ENCODE peak calls at places on chromosomes 7 and 10, in six cellular contexts. U is CD8-positive, alpha-beta memory T cell; P is brain microvascular endothelial cell; S is neural progenitor cell; B is GM12878; F is colonic mucosa. A is an unnamed sample.

GRCh38 chr7:91030680-91031079 is 233.6 kb upstream of the FZD1 start:
- DNase-seq in B (no peak), F (no peak), P (no peak), U (no peak), S (no peak), A (no peak)

GRCh38 chr7:91553410-91553895 is 289.2 kb downstream of the FZD1 start:
- DNase-seq in P (no peak), F (no peak), B (no peak), S (no peak), U (no peak), A (no peak)

GRCh38 chr7:73526892-73527821 is 5.1 kb upstream of the BAZ1B start:
- DNase-seq in U (no peak), B (no peak), S (peak), P (no peak), F (no peak), A (peak)

GRCh38 chr10:113175756-113176651 is 226.0 kb downstream of the TCF7L2 start:
- DNase-seq in U (no peak), S (peak), P (no peak), F (no peak), B (no peak), A (no peak)

GRCh38 chr7:82109288-82109687 is 334.3 kb downstream of the CACNA2D1 start:
- DNase-seq in B (no peak), S (no peak), U (no peak), P (peak), F (no peak), A (no peak)

GRCh38 chr10:31134303-31134928 is 102.8 kb upstream of the ZNF438 start:
- DNase-seq in B (peak), U (no peak), F (no peak), S (no peak), P (peak), A (no peak)

GRCh38 chr7:155276800-155277375 is 20.8 kb upstream of the INSIG1 start:
- DNase-seq in B (no peak), F (no peak), S (no peak), U (no peak), P (no peak), A (no peak)

GRCh38 chr10:119313645-119314044 is 106.3 kb downstream of the GRK5 start:
- DNase-seq in P (no peak), U (peak), F (no peak), S (no peak), B (peak), A (no peak)

GRCh38 chr7:82444220-82445049 is 858 bp upstream of the CACNA2D1 start:
- DNase-seq in B (no peak), U (no peak), S (peak), F (peak), P (no peak), A (no peak)

GRCh38 chr7:64886956-64887545 is 16.0 kb upstream of the ZNF273 start:
- DNase-seq in U (no peak), P (no peak), S (no peak), F (peak), B (no peak), A (no peak)

GRCh38 chr7:53602817-53603418 is 567.5 kb downstream of the POM121L12 start:
- DNase-seq in F (no peak), B (no peak), U (no peak), P (no peak), S (no peak), A (no peak)

GRCh38 chr7:31192996-31193395 is 140.9 kb downstream of the ADCYAP1R1 start:
- DNase-seq in F (peak), P (peak), B (no peak), U (no peak), S (peak), A (no peak)

GRCh38 chr7:17298840-17299476 is 506 bp downstream of the AHR start:
- DNase-seq in S (peak), B (no peak), P (no peak), F (peak), U (peak), A (no peak)

GRCh38 chr7:98221611-98222532 is 10.6 kb downstream of the BHLHA15 start:
- DNase-seq in B (no peak), P (no peak), S (no peak), F (no peak), U (peak), A (no peak)

GRCh38 chr7:47689558-47689957 is 107.6 kb upstream of the TNS3 start:
- DNase-seq in B (no peak), S (no peak), P (no peak), U (no peak), F (no peak), A (no peak)

GRCh38 chr7:47693161-47693740 is 111.3 kb upstream of the TNS3 start:
- DNase-seq in F (no peak), U (no peak), S (no peak), B (no peak), P (no peak), A (no peak)

GRCh38 chr7:47690902-47691558 is 109.1 kb upstream of the TNS3 start:
- DNase-seq in B (no peak), U (no peak), F (no peak), S (no peak), P (peak), A (no peak)

GRCh38 chr7:47688311-47689100 is 106.6 kb upstream of the TNS3 start:
- DNase-seq in B (no peak), U (no peak), S (peak), P (no peak), F (no peak), A (no peak)

DNA sequence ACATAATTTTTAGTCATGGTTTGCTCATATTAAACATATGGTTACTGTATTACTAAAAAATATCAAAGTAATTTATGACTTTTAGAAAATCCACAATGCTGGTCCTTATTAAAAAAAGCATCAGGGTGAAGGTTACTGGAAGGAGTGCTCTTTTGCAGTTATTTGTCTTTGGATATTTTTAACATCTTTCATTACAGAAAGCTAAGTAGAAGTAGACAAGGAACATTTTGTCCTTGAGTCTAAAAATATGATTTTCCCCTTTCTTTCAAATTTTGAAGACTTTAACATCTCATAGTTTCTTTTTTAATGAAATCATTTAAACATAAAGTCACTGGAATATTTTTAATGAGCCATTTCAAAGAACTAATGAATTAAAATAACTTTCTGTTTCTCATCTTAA is 110.1 kb upstream of the TNS3 start:
- DNase-seq in P (no peak), B (no peak), S (no peak), F (no peak), U (no peak), A (no peak)
- H3K4me3 ChIP-seq in P (no peak), B (no peak), S (no peak), F (no peak), U (no peak), A (no peak)

GRCh38 chr10:86758231-86759072 is 2.0 kb downstream of the BMPR1A start:
- DNase-seq in P (no peak), U (no peak), S (no peak), B (no peak), F (no peak), A (no peak)
- H3K27ac ChIP-seq in P (no peak), U (peak), S (peak), B (peak), F (peak), A (no peak)

GRCh38 chr10:54797636-54798395 is 3.2 kb downstream of the PCDH15 start:
- DNase-seq in F (no peak), S (no peak), U (no peak), B (no peak), P (no peak), A (no peak)

GRCh38 chr10:54796876-54797275 is 4.2 kb downstream of the PCDH15 start:
- DNase-seq in F (no peak), P (no peak), B (no peak), U (no peak), S (peak), A (no peak)

GRCh38 chr10:54799491-54799890 is 1.5 kb downstream of the PCDH15 start:
- DNase-seq in S (no peak), P (no peak), U (no peak), B (no peak), F (no peak), A (no peak)

DNA sequence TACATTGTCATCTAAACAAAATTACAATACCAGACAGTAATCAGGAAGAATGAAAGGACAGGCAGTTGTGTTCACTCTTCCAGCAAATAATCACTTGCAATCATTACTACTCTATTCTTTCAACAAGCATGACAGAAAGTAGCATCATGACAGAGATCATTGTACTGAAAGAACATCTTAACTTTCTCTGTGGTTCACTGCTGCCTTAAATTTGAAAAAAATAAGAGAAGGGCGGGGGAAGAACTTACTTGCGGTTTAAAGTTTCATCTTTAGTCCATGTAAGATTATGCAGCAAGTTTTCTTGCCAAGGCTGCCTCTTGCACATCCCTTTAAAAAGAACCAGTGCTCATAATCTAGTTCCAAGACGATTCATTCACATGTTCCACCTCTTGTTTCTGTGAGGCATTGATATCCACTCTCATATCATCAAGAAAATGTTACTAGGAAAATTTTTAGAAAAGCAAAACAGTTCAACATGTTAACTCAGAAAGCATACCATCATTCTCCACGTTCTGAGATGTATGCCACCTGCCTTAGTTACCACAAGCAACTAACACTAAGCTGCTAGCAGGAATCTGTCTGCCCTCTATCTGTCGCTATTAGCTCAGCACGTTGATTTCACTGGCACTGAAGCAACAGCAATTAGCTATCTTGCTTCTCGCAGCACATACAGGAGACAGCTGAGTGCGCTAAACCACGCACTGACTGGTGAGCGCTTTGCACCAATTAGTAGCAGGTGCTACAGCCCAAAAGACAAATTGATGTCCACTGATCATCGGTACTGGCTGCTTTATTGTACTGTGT is at the start of gene PCDH15:
- DNase-seq in F (no peak), S (peak), B (peak), U (no peak), P (no peak), A (peak)
- H3K4me3 ChIP-seq in F (no peak), S (no peak), B (no peak), U (no peak), P (no peak), A (no peak)

DNA sequence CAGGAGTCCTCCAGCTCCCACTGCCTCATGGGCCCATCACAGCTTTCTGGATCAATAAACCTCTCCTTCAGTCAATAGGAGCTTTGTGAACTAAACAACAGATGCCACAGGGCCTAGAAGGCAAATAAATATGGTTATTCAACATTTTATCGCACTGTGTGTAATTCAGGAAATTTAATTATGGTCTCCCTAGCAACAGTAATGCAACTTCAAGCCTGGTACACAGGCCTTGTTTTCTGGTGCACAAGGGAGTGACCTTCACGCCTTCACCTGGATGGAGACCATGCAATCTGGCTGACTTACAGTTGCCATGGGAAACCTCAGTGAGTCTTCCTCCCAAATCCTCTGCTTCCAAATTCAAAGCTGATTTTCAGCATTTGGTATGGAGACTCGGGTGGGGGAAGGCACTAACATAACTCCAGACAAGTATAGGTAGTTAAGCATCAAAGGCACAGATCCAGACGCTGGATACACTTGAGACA is 441.1 kb upstream of the NPVF start:
- DNase-seq in U (no peak), F (no peak), B (no peak), S (no peak), P (no peak), A (no peak)
- H3K27ac ChIP-seq in U (no peak), F (no peak), B (no peak), S (no peak), P (no peak), A (no peak)

GRCh38 chr10:63611078-63611477 is 89.9 kb downstream of the REEP3 start:
- DNase-seq in F (no peak), S (no peak), P (no peak), B (no peak), U (no peak), A (no peak)
- H3K4me3 ChIP-seq in F (no peak), S (no peak), P (no peak), B (no peak), U (no peak), A (no peak)

GRCh38 chr10:133260895-133261725 is 15.6 kb downstream of the ADAM8 start:
- DNase-seq in U (peak), B (no peak), F (peak), P (no peak), S (peak), A (peak)

GRCh38 chr10:133258066-133258817 is 18.4 kb downstream of the ADAM8 start:
- DNase-seq in B (no peak), P (no peak), S (no peak), U (peak), F (peak), A (peak)

GRCh38 chr10:133257489-133258065 is 19.1 kb downstream of the ADAM8 start:
- DNase-seq in P (no peak), B (no peak), U (no peak), F (peak), S (peak), A (no peak)

GRCh38 chr10:133258818-133259602 is 17.7 kb downstream of the ADAM8 start:
- DNase-seq in P (peak), F (peak), S (no peak), B (no peak), U (peak), A (no peak)

GRCh38 chr10:133259603-133259992 is 17.1 kb downstream of the ADAM8 start:
- DNase-seq in P (no peak), U (no peak), S (no peak), B (no peak), F (no peak), A (no peak)
- H3K27ac ChIP-seq in P (no peak), U (peak), S (no peak), B (no peak), F (peak), A (no peak)

GRCh38 chr7:12715372-12716133 is 28.1 kb downstream of the ARL4A start:
- DNase-seq in F (peak), U (no peak), S (peak), P (peak), B (no peak), A (no peak)
- H3K4me3 ChIP-seq in F (peak), U (no peak), S (peak), P (peak), B (no peak), A (no peak)

GRCh38 chr10:71773221-71773971 is at the start of gene VSIR:
- DNase-seq in U (peak), B (peak), F (peak), P (peak), S (peak), A (peak)
- H3K27ac ChIP-seq in U (peak), B (peak), F (peak), P (no peak), S (no peak), A (peak)

DNA sequence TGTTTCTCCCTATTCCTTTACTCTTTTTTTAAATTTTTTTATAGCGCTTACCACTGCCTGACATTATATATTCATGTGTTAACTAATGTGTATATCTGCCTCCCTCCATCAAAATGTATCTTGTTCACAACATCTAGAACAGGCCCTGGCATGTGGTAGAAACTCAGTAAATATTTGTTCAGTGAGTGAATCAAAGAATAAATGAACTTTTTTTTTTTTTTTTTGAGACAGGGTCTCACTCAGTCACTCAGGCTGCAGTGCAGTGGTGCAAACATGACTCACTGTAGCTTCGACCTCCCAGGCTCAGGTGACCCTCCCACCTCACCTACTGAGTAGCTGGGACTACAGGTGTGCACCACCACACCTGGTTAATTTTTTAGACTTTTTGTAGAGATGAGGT is 7.5 kb upstream of the CALD1 start:
- DNase-seq in P (no peak), U (no peak), F (no peak), S (no peak), B (no peak), A (no peak)
- H3K4me3 ChIP-seq in P (no peak), U (no peak), F (no peak), S (no peak), B (no peak), A (no peak)